ENCODE peak calls at places on chromosomes 2 and 18, in seven cellular contexts. Y, G, X, K, T, A and N are unnamed samples.

GRCh38 chr2:237904806-237905599 is 45.6 kb downstream of the RAMP1 start:
- DNase-seq in Y (peak), G (no peak), X (no peak), K (no peak), T (no peak), A (peak), N (peak)

GRCh38 chr2:1830936-1831616 is 86.8 kb upstream of the PXDN start:
- DNase-seq in Y (no peak), G (no peak), X (no peak), K (no peak), T (no peak), A (no peak), N (no peak)

GRCh38 chr2:167052825-167053224 is 164.5 kb downstream of the XIRP2 start:
- DNase-seq in Y (no peak), G (no peak), X (no peak), K (no peak), T (no peak), A (no peak), N (no peak)

GRCh38 chr18:74351354-74351753 is 35.7 kb downstream of the C18orf63 start:
- DNase-seq in Y (no peak), G (no peak), X (no peak), K (no peak), T (no peak), A (no peak), N (no peak)

GRCh38 chr2:230809015-230809414 is 55.7 kb upstream of the ITM2C start:
- DNase-seq in Y (no peak), G (no peak), X (no peak), K (no peak), T (no peak), A (no peak), N (no peak)

GRCh38 chr2:127901339-127902072 is 15.8 kb upstream of the AMMECR1L start:
- DNase-seq in Y (peak), G (no peak), X (no peak), K (no peak), T (no peak), A (no peak), N (peak)

GRCh38 chr2:215606219-215606618 is 170.4 kb upstream of the FN1 start:
- DNase-seq in Y (no peak), G (no peak), X (no peak), K (no peak), T (no peak), A (no peak), N (no peak)

GRCh38 chr2:132589060-132589765 is 80.8 kb downstream of the LYPD1 start:
- DNase-seq in Y (no peak), G (no peak), X (peak), K (no peak), T (no peak), A (no peak), N (no peak)

GRCh38 chr18:11728247-11728646 is 39.2 kb downstream of the GNAL start:
- DNase-seq in Y (no peak), G (no peak), X (no peak), K (no peak), T (peak), A (no peak), N (no peak)

GRCh38 chr2:169714699-169715098 is 18.9 kb upstream of the KLHL23 start:
- DNase-seq in Y (no peak), G (no peak), X (no peak), K (no peak), T (no peak), A (no peak), N (no peak)

GRCh38 chr2:8477511-8478132 is 204.2 kb upstream of the ID2 start:
- DNase-seq in Y (peak), G (no peak), X (no peak), K (no peak), T (no peak), A (no peak), N (no peak)

GRCh38 chr2:57881998-57882884 is 164.4 kb upstream of the VRK2 start:
- DNase-seq in Y (no peak), G (no peak), X (no peak), K (peak), T (peak), A (no peak), N (no peak)

GRCh38 chr2:237254911-237255578 is 158.9 kb downstream of the COL6A3 start:
- DNase-seq in Y (no peak), G (no peak), X (no peak), K (no peak), T (no peak), A (no peak), N (no peak)

GRCh38 chr2:168658706-168659105 is 143.7 kb upstream of the NOSTRIN start:
- DNase-seq in Y (no peak), G (no peak), X (no peak), K (no peak), T (no peak), A (no peak), N (no peak)

GRCh38 chr2:227450921-227451654 is 20.9 kb upstream of the AGFG1 start:
- DNase-seq in Y (no peak), G (no peak), X (no peak), K (peak), T (peak), A (no peak), N (no peak)

GRCh38 chr2:140154711-140155110 is 1374.5 kb upstream of the NXPH2 start:
- DNase-seq in Y (no peak), G (no peak), X (no peak), K (no peak), T (no peak), A (no peak), N (no peak)

GRCh38 chr18:22098563-22098989 is 70.8 kb upstream of the GATA6 start:
- DNase-seq in Y (no peak), G (no peak), X (no peak), K (no peak), T (no peak), A (no peak), N (no peak)

GRCh38 chr2:173192071-173192470 is 116.4 kb downstream of the MAP3K20 start:
- DNase-seq in Y (no peak), G (no peak), X (no peak), K (no peak), T (no peak), A (no peak), N (no peak)

GRCh38 chr2:32812316-32812715 is 134.4 kb upstream of the LTBP1 start:
- DNase-seq in Y (no peak), G (no peak), X (no peak), K (no peak), T (no peak), A (no peak), N (no peak)

GRCh38 chr2:120442923-120443571 is 97.1 kb downstream of the INHBB start:
- DNase-seq in Y (peak), G (peak), X (peak), K (no peak), T (no peak), A (peak), N (no peak)

GRCh38 chr2:103875111-103875510 is 978.8 kb upstream of the POU3F3 start:
- DNase-seq in Y (no peak), G (no peak), X (no peak), K (no peak), T (no peak), A (no peak), N (no peak)

GRCh38 chr18:67568166-67568565 is 51.6 kb upstream of the DSEL start:
- DNase-seq in Y (no peak), G (no peak), X (no peak), K (no peak), T (no peak), A (no peak), N (no peak)

GRCh38 chr2:44912660-44913059 is 28.8 kb upstream of the SIX3 start:
- DNase-seq in Y (no peak), G (no peak), X (no peak), K (peak), T (no peak), A (no peak), N (no peak)

GRCh38 chr2:127105656-127106456 is 1.1 kb downstream of the BIN1 start:
- DNase-seq in Y (peak), G (no peak), X (peak), K (no peak), T (no peak), A (peak), N (peak)

GRCh38 chr2:30706534-30707303 is 100.5 kb downstream of the CAPN13 start:
- DNase-seq in Y (peak), G (peak), X (peak), K (peak), T (peak), A (peak), N (peak)
- TF ChIP-seq EP300 in Y (no peak), G (no peak), X (no peak), K (no peak), T (no peak), A (no peak), N (no peak)

GRCh38 chr18:45222200-45222599 is 393.1 kb upstream of the SLC14A2 start:
- DNase-seq in Y (no peak), G (no peak), X (no peak), K (no peak), T (no peak), A (no peak), N (no peak)

GRCh38 chr18:45232058-45232457 is 383.2 kb upstream of the SLC14A2 start:
- DNase-seq in Y (no peak), G (no peak), X (no peak), K (no peak), T (no peak), A (no peak), N (no peak)

GRCh38 chr18:45231606-45232005 is 383.7 kb upstream of the SLC14A2 start:
- DNase-seq in Y (no peak), G (no peak), X (no peak), K (no peak), T (no peak), A (no peak), N (no peak)

GRCh38 chr18:45228989-45229388 is 386.3 kb upstream of the SLC14A2 start:
- DNase-seq in Y (no peak), G (no peak), X (no peak), K (no peak), T (no peak), A (no peak), N (no peak)

GRCh38 chr18:45227004-45227403 is 388.3 kb upstream of the SLC14A2 start:
- DNase-seq in Y (no peak), G (no peak), X (no peak), K (no peak), T (no peak), A (no peak), N (no peak)
- TF ChIP-seq EP300 in Y (no peak), G (no peak), X (no peak), K (no peak), T (no peak), A (no peak), N (no peak)

GRCh38 chr2:43083710-43084698 is 142.4 kb downstream of the ZFP36L2 start:
- DNase-seq in Y (peak), G (no peak), X (no peak), K (no peak), T (no peak), A (no peak), N (peak)
- TF ChIP-seq EP300 in Y (no peak), G (no peak), X (no peak), K (no peak), T (no peak), A (no peak), N (peak)

GRCh38 chr2:152573168-152573567 is 144.1 kb downstream of the PRPF40A start:
- DNase-seq in Y (no peak), G (no peak), X (no peak), K (peak), T (no peak), A (no peak), N (no peak)
- TF ChIP-seq EP300 in Y (no peak), G (no peak), X (no peak), K (no peak), T (no peak), A (no peak), N (no peak)

GRCh38 chr2:64133354-64133753 is 10.9 kb downstream of the PELI1 start:
- DNase-seq in Y (no peak), G (no peak), X (no peak), K (no peak), T (no peak), A (no peak), N (no peak)
- TF ChIP-seq EP300 in Y (no peak), G (no peak), X (no peak), K (no peak), T (no peak), A (no peak), N (no peak)

GRCh38 chr2:109287838-109288237 is 158.8 kb downstream of the SH3RF3 start:
- DNase-seq in Y (no peak), G (no peak), X (no peak), K (no peak), T (no peak), A (no peak), N (no peak)
- TF ChIP-seq EP300 in Y (no peak), G (no peak), X (no peak), K (no peak), T (no peak), A (no peak), N (no peak)

DNA sequence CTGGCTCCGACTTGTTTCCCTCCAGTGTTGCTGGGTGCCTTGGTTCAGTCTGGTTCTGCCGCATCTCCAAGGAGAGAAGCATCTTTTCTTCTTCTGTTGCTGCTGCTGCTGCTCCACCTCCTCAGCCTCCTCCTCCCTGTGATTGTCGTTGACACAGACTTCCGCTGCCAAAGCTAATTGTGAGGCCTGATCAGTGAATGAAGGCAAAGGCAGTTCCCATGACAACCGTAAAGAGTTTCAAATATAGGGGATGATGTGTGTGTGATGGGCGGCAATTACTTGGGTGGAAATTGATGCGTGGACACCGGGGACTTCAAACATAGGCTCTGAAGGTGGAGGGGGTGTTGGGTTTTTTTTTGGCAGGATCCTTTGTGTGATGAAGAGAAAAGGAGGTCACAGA is 13.7 kb downstream of the TET3 start:
- DNase-seq in Y (no peak), G (no peak), X (no peak), K (no peak), T (no peak), A (peak), N (no peak)
- TF ChIP-seq EP300 in Y (no peak), G (no peak), X (no peak), K (no peak), T (no peak), A (no peak), N (no peak)

DNA sequence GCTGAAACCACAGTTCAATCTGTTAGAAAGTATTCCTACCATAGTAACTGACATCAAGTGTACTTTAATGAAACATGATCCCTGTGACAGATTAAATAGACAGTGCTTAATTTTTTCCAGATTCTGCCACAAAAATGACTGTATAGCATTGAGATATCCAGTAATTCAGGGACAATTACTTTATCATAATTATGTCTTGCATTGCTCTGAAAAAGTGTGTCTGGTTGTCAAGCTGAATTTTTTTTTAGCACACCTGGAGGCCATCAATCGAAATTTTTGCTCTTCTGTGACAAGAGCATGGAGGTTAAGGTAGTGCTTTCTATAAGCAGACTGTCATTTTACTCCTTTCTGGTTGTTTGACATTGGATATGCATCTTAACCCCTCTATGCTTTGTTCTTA is 1083.8 kb upstream of the NRXN1 start:
- DNase-seq in Y (no peak), G (no peak), X (no peak), K (no peak), T (no peak), A (no peak), N (no peak)
- TF ChIP-seq EP300 in Y (no peak), G (no peak), X (no peak), K (no peak), T (no peak), A (no peak), N (no peak)